ENCODE peak calls at places on chromosome 18, in nine cellular contexts. D is thyroid gland, M is PC-9, Q is coronary artery, J is fibroblast of villous mesenchyme, K is foreskin fibroblast, U is HCT116, F is colonic mucosa, P is uterus. A is an unnamed sample.

GRCh38 chr18:78810706-78811105 is 168.9 kb upstream of the SALL3 start:
- DNase-seq in D (no peak), M (no peak), Q (no peak), J (no peak), K (no peak), U (no peak), F (no peak), P (no peak), A (no peak)

GRCh38 chr18:52392160-52392559 is 52.2 kb downstream of the DCC start:
- DNase-seq in D (no peak), M (no peak), Q (no peak), J (no peak), K (peak), U (no peak), F (no peak), P (no peak), A (no peak)

GRCh38 chr18:61870151-61870550 is 22.7 kb downstream of the RNF152 start:
- DNase-seq in D (no peak), M (no peak), Q (no peak), J (peak), K (peak), U (no peak), F (no peak), P (no peak), A (no peak)

GRCh38 chr18:59219672-59220163 is at the start of gene GRP:
- DNase-seq in D (no peak), M (no peak), Q (no peak), J (no peak), K (no peak), U (no peak), F (no peak), P (no peak), A (no peak)

GRCh38 chr18:44679912-44680270 is 797 bp upstream of the SETBP1 start:
- DNase-seq in D (peak), M (no peak), Q (no peak), J (peak), K (peak), U (no peak), F (peak), P (peak), A (peak)

GRCh38 chr18:45730832-45731545 is 7.0 kb downstream of the SLC14A1 start:
- DNase-seq in D (no peak), M (no peak), Q (no peak), J (peak), K (peak), U (no peak), F (no peak), P (no peak), A (no peak)

GRCh38 chr18:12394428-12394827 is 13.3 kb upstream of the PRELID3A start:
- DNase-seq in D (no peak), M (peak), Q (no peak), J (no peak), K (peak), U (no peak), F (no peak), P (no peak), A (no peak)

GRCh38 chr18:32613821-32614220 is 143.1 kb upstream of the GAREM1 start:
- DNase-seq in D (no peak), M (no peak), Q (no peak), J (no peak), K (no peak), U (no peak), F (no peak), P (no peak), A (no peak)

GRCh38 chr18:29254123-29254522 is 1077.2 kb upstream of the CDH2 start:
- DNase-seq in D (no peak), M (no peak), Q (no peak), J (no peak), K (no peak), U (no peak), F (no peak), P (no peak), A (no peak)

GRCh38 chr18:31680836-31681568 is 3.4 kb downstream of the B4GALT6 start:
- DNase-seq in D (no peak), M (no peak), Q (no peak), J (peak), K (no peak), U (no peak), F (peak), P (no peak), A (peak)

GRCh38 chr18:63267990-63268721 is 51.4 kb downstream of the BCL2 start:
- DNase-seq in D (peak), M (no peak), Q (no peak), J (no peak), K (no peak), U (no peak), F (no peak), P (no peak), A (no peak)

GRCh38 chr18:44856157-44856556 is 175.5 kb downstream of the SETBP1 start:
- DNase-seq in D (no peak), M (no peak), Q (no peak), J (no peak), K (no peak), U (no peak), F (no peak), P (no peak), A (no peak)

GRCh38 chr18:58581265-58581664 is 47.6 kb downstream of the ALPK2 start:
- DNase-seq in D (no peak), M (peak), Q (no peak), J (peak), K (peak), U (peak), F (no peak), P (no peak), A (peak)

GRCh38 chr18:35045121-35045520 is 3.9 kb downstream of the MAPRE2 start:
- DNase-seq in D (no peak), M (no peak), Q (no peak), J (peak), K (peak), U (no peak), F (no peak), P (no peak), A (peak)

GRCh38 chr18:61975526-61976326 is 82.9 kb upstream of the RNF152 start:
- DNase-seq in D (no peak), M (no peak), Q (no peak), J (no peak), K (no peak), U (no peak), F (no peak), P (no peak), A (no peak)

GRCh38 chr18:32618501-32618985 is 147.9 kb upstream of the GAREM1 start:
- DNase-seq in D (no peak), M (no peak), Q (no peak), J (no peak), K (no peak), U (no peak), F (no peak), P (no peak), A (no peak)

GRCh38 chr18:48609114-48609513 is 70.3 kb downstream of the CTIF start:
- DNase-seq in D (no peak), M (no peak), Q (no peak), J (no peak), K (no peak), U (no peak), F (no peak), P (no peak), A (no peak)

GRCh38 chr18:62325806-62326645 is 916 bp downstream of the TNFRSF11A start:
- DNase-seq in D (peak), M (no peak), Q (no peak), J (no peak), K (peak), U (no peak), F (no peak), P (no peak), A (no peak)

GRCh38 chr18:46459789-46460455 is 197.1 kb downstream of the LOXHD1 start:
- DNase-seq in D (no peak), M (no peak), Q (no peak), J (no peak), K (no peak), U (no peak), F (no peak), P (no peak), A (no peak)

GRCh38 chr18:79068299-79068945 is 772 bp upstream of the ATP9B start:
- DNase-seq in D (peak), M (no peak), Q (peak), J (peak), K (peak), U (no peak), F (no peak), P (peak), A (peak)

GRCh38 chr18:63731215-63731614 is 28.5 kb downstream of the SERPINB11 start:
- DNase-seq in D (no peak), M (no peak), Q (no peak), J (no peak), K (no peak), U (no peak), F (no peak), P (no peak), A (no peak)

GRCh38 chr18:49071776-49072175 is 121.0 kb upstream of the SMAD7 start:
- DNase-seq in D (no peak), M (no peak), Q (no peak), J (no peak), K (no peak), U (no peak), F (no peak), P (no peak), A (no peak)

GRCh38 chr18:58493070-58493469 is 135.8 kb downstream of the ALPK2 start:
- DNase-seq in D (no peak), M (no peak), Q (no peak), J (no peak), K (no peak), U (no peak), F (no peak), P (no peak), A (no peak)

GRCh38 chr18:38886852-38887670 is 1321.5 kb upstream of the CELF4 start:
- DNase-seq in D (no peak), M (no peak), Q (no peak), J (no peak), K (no peak), U (no peak), F (no peak), P (no peak), A (no peak)

GRCh38 chr18:61608306-61608705 is 275.1 kb downstream of the CDH20 start:
- DNase-seq in D (no peak), M (no peak), Q (no peak), J (no peak), K (no peak), U (no peak), F (no peak), P (no peak), A (no peak)

GRCh38 chr18:30971338-30971956 is 71.1 kb downstream of the DSC3 start:
- DNase-seq in D (no peak), M (no peak), Q (no peak), J (peak), K (peak), U (peak), F (no peak), P (no peak), A (peak)

GRCh38 chr18:57435851-57436192 is 648 bp downstream of the ONECUT2 start:
- DNase-seq in D (peak), M (no peak), Q (no peak), J (no peak), K (no peak), U (no peak), F (no peak), P (no peak), A (no peak)
- H3K4me3 ChIP-seq in D (no peak), M (peak), Q (peak), J (no peak), K (no peak), U (no peak), F (no peak), P (no peak), A (no peak)

GRCh38 chr18:22933206-22933957 is at the start of gene RBBP8:
- DNase-seq in D (peak), M (peak), Q (peak), J (peak), K (peak), U (peak), F (peak), P (peak), A (peak)
- TF ChIP-seq CTCF in D (no peak), M (no peak), Q (no peak), J (no peak), K (no peak), U (no peak), F (no peak), P (peak), A (no peak)

DNA sequence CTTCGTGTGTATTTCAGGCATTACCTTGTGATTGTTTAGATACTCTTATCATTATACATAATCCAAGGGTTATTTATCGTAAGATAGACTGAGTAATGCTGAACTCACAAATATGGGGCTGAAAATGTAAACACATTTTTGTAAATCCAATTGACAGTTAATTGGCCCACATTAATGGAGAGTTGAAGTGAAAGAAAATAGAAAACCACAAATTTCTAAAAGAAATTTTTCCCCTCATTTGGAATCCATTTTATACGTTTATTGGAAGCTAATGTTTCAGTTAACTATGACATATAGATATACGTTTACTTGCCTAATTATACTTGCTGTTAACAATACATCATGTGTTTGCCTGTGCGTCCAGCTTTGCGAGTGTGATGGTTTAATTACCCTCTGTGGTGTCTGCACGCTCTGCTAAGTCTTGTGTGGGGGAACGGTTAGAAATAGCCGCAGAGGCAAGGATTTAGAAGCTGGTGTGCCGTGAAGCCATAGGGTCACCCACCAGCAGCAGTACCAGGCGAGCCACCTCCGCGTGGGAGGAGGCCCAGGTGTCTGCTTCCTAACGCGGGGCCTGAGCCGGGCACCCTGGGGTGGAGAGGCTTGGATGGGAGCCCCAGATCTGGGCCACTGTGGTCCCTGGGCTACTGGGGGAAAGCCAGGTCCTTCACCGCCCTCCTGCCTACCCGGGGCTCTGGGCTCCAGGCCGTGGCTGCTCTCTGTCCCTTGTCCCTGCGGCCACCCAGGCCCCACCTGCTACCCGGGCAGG is 38.0 kb downstream of the TSHZ1 start:
- DNase-seq in D (no peak), M (no peak), Q (no peak), J (peak), K (peak), U (no peak), F (no peak), P (no peak), A (no peak)
- H3K4me3 ChIP-seq in D (no peak), M (no peak), Q (peak), J (peak), K (peak), U (no peak), F (no peak), P (peak), A (peak)

GRCh38 chr18:74963820-74964446 is 245.0 kb downstream of the PTGR3 start:
- DNase-seq in D (peak), M (peak), Q (no peak), J (peak), K (peak), U (peak), F (peak), P (no peak), A (peak)
- TF ChIP-seq CTCF in D (peak), M (peak), Q (no peak), J (peak), K (peak), U (peak), F (peak), P (no peak), A (peak)

GRCh38 chr18:36377626-36378025 is 80.1 kb downstream of the FHOD3 start:
- DNase-seq in D (no peak), M (no peak), Q (no peak), J (no peak), K (no peak), U (no peak), F (no peak), P (no peak), A (no peak)

GRCh38 chr18:36376361-36376760 is 78.8 kb downstream of the FHOD3 start:
- DNase-seq in D (no peak), M (no peak), Q (peak), J (no peak), K (peak), U (no peak), F (no peak), P (no peak), A (no peak)

GRCh38 chr18:36375118-36375517 is 77.6 kb downstream of the FHOD3 start:
- DNase-seq in D (no peak), M (no peak), Q (no peak), J (no peak), K (no peak), U (no peak), F (no peak), P (no peak), A (no peak)

GRCh38 chr18:36374262-36374661 is 76.7 kb downstream of the FHOD3 start:
- DNase-seq in D (no peak), M (no peak), Q (no peak), J (no peak), K (no peak), U (no peak), F (no peak), P (no peak), A (peak)

GRCh38 chr18:36372902-36373301 is 75.4 kb downstream of the FHOD3 start:
- DNase-seq in D (peak), M (peak), Q (no peak), J (peak), K (peak), U (no peak), F (no peak), P (no peak), A (peak)
- H3K4me3 ChIP-seq in D (no peak), M (no peak), Q (peak), J (no peak), K (no peak), U (no peak), F (no peak), P (no peak), A (no peak)

GRCh38 chr18:72704202-72704601 is 160.1 kb upstream of the CBLN2 start:
- DNase-seq in D (no peak), M (no peak), Q (no peak), J (no peak), K (no peak), U (no peak), F (no peak), P (no peak), A (no peak)

GRCh38 chr18:72697706-72698105 is 153.6 kb upstream of the CBLN2 start:
- DNase-seq in D (no peak), M (no peak), Q (no peak), J (no peak), K (no peak), U (no peak), F (no peak), P (no peak), A (no peak)

GRCh38 chr18:72700961-72701710 is 157.0 kb upstream of the CBLN2 start:
- DNase-seq in D (no peak), M (no peak), Q (no peak), J (peak), K (peak), U (no peak), F (no peak), P (no peak), A (peak)
- TF ChIP-seq CTCF in D (peak), M (peak), Q (no peak), J (peak), K (peak), U (no peak), F (no peak), P (no peak), A (peak)

DNA sequence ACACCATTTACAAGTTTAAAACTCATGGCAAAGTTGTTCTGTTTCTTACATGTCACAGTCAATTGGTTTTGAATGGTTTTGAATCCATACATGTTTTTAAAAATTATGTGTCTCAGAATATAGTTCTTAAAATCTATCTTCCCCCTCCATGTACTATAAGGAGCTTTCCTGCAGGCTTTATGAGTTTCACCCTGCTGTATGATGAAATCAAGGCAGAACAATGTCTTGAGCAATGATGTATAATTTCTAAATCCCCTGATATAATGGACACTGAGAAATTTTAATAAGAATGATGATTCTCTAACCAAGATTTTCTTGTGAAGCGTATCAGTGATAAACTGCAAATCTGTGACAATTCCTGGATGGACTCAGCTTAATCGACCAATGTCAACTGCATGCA is 10.6 kb upstream of the ZNF516 start:
- DNase-seq in D (no peak), M (no peak), Q (no peak), J (no peak), K (peak), U (no peak), F (no peak), P (no peak), A (peak)
- H3K4me3 ChIP-seq in D (no peak), M (no peak), Q (no peak), J (no peak), K (no peak), U (no peak), F (no peak), P (no peak), A (no peak)

GRCh38 chr18:40413160-40413559 is 1541.9 kb upstream of the PIK3C3 start:
- DNase-seq in D (peak), M (no peak), Q (no peak), J (no peak), K (peak), U (no peak), F (peak), P (no peak), A (no peak)
- TF ChIP-seq CTCF in D (peak), M (no peak), Q (no peak), J (no peak), K (peak), U (no peak), F (peak), P (no peak), A (no peak)

GRCh38 chr18:9846162-9846915 is 39.4 kb upstream of the TXNDC2 start:
- DNase-seq in D (no peak), M (no peak), Q (no peak), J (no peak), K (no peak), U (no peak), F (no peak), P (no peak), A (peak)
- H3K4me3 ChIP-seq in D (no peak), M (no peak), Q (peak), J (no peak), K (no peak), U (no peak), F (no peak), P (no peak), A (peak)

GRCh38 chr18:24514439-24514838 is 54.0 kb downstream of the HRH4 start:
- DNase-seq in D (no peak), M (no peak), Q (no peak), J (peak), K (peak), U (peak), F (no peak), P (no peak), A (peak)
- TF ChIP-seq CTCF in D (peak), M (peak), Q (no peak), J (peak), K (peak), U (peak), F (peak), P (no peak), A (peak)

A was measured in fibroblast of the aortic adventitia.